ENCODE peak calls at places on chromosomes 4 and X, in four cellular contexts. N, M, W and Q are unnamed samples. For H3K4me1, the result is how much of the 10 kb centered on the place peaks cover.

GRCh38 chr4:73068496-73069337 is 799 bp downstream of the COX18 start:
- DNase-seq in N (peak), M (peak), W (no peak), Q (no peak)

GRCh38 chr4:74516321-74516720 is 71.4 kb downstream of the AREG start:
- DNase-seq in N (no peak), M (no peak), W (no peak), Q (no peak)

GRCh38 chrX:23784487-23785301 is 1.7 kb downstream of the SAT1 start:
- DNase-seq in N (no peak), M (peak), W (no peak), Q (peak)

GRCh38 chrX:16771483-16772398 is 14.5 kb upstream of the TXLNG start:
- DNase-seq in N (no peak), M (no peak), W (no peak), Q (no peak)

GRCh38 chr4:21012851-21013331 is 312.6 kb downstream of the PACRGL start:
- DNase-seq in N (no peak), M (no peak), W (no peak), Q (no peak)

GRCh38 chrX:46712733-46713132 is 46.2 kb downstream of the SLC9A7 start:
- DNase-seq in N (no peak), M (peak), W (no peak), Q (no peak)

GRCh38 chrX:152202886-152203285 is 64.5 kb upstream of the MAGEA10 start:
- DNase-seq in N (no peak), M (no peak), W (no peak), Q (no peak)

GRCh38 chr4:128450326-128451120 is 162.9 kb upstream of the PGRMC2 start:
- DNase-seq in N (no peak), M (no peak), W (no peak), Q (no peak)

GRCh38 chrX:42143866-42144592 is 220.7 kb upstream of the CASK start:
- DNase-seq in N (no peak), M (no peak), W (no peak), Q (no peak)

GRCh38 chrX:21926527-21927278 is 13.8 kb upstream of the SMS start:
- DNase-seq in N (no peak), M (no peak), W (no peak), Q (no peak)
- H3K27ac ChIP-seq in N (no peak), M (no peak), W (peak), Q (peak)

GRCh38 chr4:3700223-3700622 is 66.0 kb upstream of the ADRA2C start:
- DNase-seq in N (no peak), M (no peak), W (peak), Q (no peak)
- H3K4me1 ChIP-seq in N (under half), M (under half), W (under half), Q (under half)

GRCh38 chr4:56106755-56107154 is 158.0 kb downstream of the CEP135 start:
- DNase-seq in N (no peak), M (no peak), W (no peak), Q (no peak)

GRCh38 chr4:56118055-56118454 is 169.3 kb downstream of the CEP135 start:
- DNase-seq in N (no peak), M (no peak), W (no peak), Q (no peak)

GRCh38 chr4:56112377-56112776 is 163.6 kb downstream of the CEP135 start:
- DNase-seq in N (no peak), M (no peak), W (no peak), Q (no peak)
- TF ChIP-seq CTCF in N (no peak), M (peak), W (no peak), Q (no peak)

DNA sequence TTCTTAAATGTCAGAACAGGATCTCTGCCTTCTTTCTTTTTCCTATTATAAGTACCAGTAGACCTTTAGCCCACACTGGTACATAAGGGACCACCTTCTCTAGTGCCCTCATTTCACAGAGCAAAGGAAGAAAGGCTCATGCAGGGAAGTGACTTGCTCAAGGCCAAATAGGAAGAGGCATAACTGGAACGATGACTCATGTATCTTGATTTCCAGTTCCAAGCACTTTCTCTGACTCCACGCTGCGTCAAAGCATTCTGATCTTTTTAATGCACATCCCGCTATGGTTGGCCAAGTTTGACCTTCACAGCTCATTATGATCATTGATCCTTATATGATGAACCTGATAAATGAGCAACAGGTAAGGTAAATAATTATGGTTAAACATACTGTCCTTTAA is 542.0 kb downstream of the GBA3 start:
- DNase-seq in N (no peak), M (no peak), W (no peak), Q (no peak)
- H3K27ac ChIP-seq in N (no peak), M (no peak), W (no peak), Q (no peak)

DNA sequence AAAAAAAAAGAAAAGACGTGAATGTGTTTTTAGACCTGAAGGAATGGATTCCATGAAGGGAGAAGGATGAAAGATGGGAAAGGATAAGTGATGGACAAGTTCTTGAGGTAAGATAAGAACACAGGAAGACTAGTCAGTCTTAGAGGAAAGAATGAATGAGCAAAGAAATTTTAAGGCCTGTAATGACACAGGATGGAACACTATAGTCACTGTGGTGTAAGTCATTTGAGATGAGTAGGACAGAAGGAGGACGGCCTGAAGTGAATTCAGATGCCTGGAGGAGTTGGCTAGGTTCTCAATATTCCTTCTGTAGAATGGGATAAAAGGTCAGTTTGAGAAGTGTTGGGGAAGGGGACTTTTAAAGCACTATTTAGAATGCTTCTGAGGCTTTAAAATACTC is 3.8 kb downstream of the MSMO1 start:
- DNase-seq in N (no peak), M (peak), W (no peak), Q (no peak)
- H3K4me1 ChIP-seq in N (under half), M (half or more), W (under half), Q (under half)

GRCh38 chr4:76531597-76531996 is 96.6 kb downstream of the SHROOM3 start:
- DNase-seq in N (no peak), M (no peak), W (no peak), Q (no peak)
- TF ChIP-seq CTCF in N (no peak), M (no peak), W (no peak), Q (no peak)

GRCh38 chrX:150573702-150574101 is 5.3 kb downstream of the MTM1 start:
- DNase-seq in N (no peak), M (peak), W (no peak), Q (no peak)

GRCh38 chrX:150577174-150577573 is 8.8 kb downstream of the MTM1 start:
- DNase-seq in N (no peak), M (no peak), W (no peak), Q (no peak)

GRCh38 chrX:150572206-150572605 is 3.8 kb downstream of the MTM1 start:
- DNase-seq in N (no peak), M (no peak), W (no peak), Q (no peak)

GRCh38 chrX:150574824-150575409 is 6.5 kb downstream of the MTM1 start:
- DNase-seq in N (no peak), M (peak), W (no peak), Q (no peak)

GRCh38 chrX:150575415-150575814 is 7.0 kb downstream of the MTM1 start:
- DNase-seq in N (no peak), M (no peak), W (no peak), Q (no peak)
- H3K27ac ChIP-seq in N (no peak), M (no peak), W (peak), Q (no peak)

DNA sequence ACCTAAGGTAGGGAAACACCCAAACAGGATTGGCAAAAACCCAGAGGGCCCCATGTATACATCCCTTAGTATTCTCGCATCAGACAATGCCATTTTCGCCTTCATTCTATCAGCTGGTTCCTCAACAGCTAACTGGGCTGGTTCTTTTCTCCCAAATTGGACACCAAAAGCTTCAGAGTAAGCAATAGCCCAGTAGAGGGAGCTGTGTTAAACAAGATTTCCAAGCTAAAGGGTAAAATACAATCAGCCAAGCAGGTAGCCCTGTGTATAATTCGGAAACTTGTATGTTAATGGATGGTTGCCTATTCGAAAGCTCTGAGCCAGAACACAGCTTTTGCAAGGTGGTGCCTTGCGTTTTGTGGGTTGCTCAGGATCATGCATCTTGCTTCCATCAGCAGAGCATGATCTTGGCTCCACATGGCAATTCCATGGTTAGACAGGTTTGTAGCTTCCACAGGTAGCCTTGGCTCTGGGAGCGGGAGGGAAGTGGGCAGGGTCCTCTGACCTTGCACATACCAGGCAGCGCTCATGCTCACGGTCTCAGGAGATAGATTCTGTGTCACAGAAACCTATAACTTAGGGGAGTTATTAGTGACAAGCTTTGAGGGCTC is 115.2 kb upstream of the LNX1 start:
- DNase-seq in N (no peak), M (peak), W (no peak), Q (peak)
- H3K4me1 ChIP-seq in N (under half), M (under half), W (under half), Q (under half)

GRCh38 chrX:101407748-101408529 is at the start of the genes GLA and HNRNPH2:
- DNase-seq in N (peak), M (peak), W (peak), Q (peak)
- TF ChIP-seq CTCF in N (no peak), M (no peak), W (no peak), Q (no peak)